ENCODE peak calls at places on chromosomes 3 and 15, in six cellular contexts. B is CD4-positive, CD25-positive, alpha-beta regulatory T cell; X is progenitor cell of endocrine pancreas; V is adrenal gland; G is small intestine; S is mesothelial cell of epicardium. J is an unnamed sample.
A peak's percentile ranks its signal among the peaks of the same experiment; 100 is the strongest.

GRCh38 chr3:128073185-128073725 is 21.0 kb downstream of the SEC61A1 start:
- DNase-seq in B (no peak), X (no peak), V (no peak), G (no peak), S (no peak), J (no peak)

GRCh38 chr3:141729240-141729639 is 8.9 kb upstream of the RNF7 start:
- DNase-seq in B (no peak), X (no peak), V (no peak), G (no peak), S (no peak), J (no peak)

GRCh38 chr3:123884258-123884831 is at the start of gene MYLK:
- DNase-seq in B (no peak), X (peak; percentile 78), V (peak; percentile 88), G (peak; percentile 32), S (peak; percentile 60), J (peak; percentile 92)

GRCh38 chr3:21220944-21221343 is 530.1 kb downstream of the ZNF385D start:
- DNase-seq in B (no peak), X (no peak), V (no peak), G (no peak), S (no peak), J (no peak)

GRCh38 chr3:36373084-36373483 is 7.2 kb upstream of the STAC start:
- DNase-seq in B (no peak), X (no peak), V (peak; percentile 54), G (no peak), S (no peak), J (no peak)

GRCh38 chr3:87706176-87706575 is 352.6 kb downstream of the CGGBP1 start:
- DNase-seq in B (no peak), X (no peak), V (no peak), G (no peak), S (no peak), J (no peak)

GRCh38 chr3:100928638-100929428 is 64.4 kb downstream of the ABI3BP start:
- DNase-seq in B (no peak), X (no peak), V (no peak), G (peak; percentile 51), S (no peak), J (no peak)

GRCh38 chr3:140911822-140912221 is 29.8 kb upstream of the SLC25A36 start:
- DNase-seq in B (no peak), X (no peak), V (no peak), G (peak; percentile 18), S (no peak), J (peak; percentile 90)

GRCh38 chr15:63544253-63545026 is 40.0 kb downstream of the USP3 start:
- DNase-seq in B (no peak), X (no peak), V (no peak), G (no peak), S (no peak), J (no peak)

GRCh38 chr3:170098753-170099152 is 61.0 kb downstream of the GPR160 start:
- DNase-seq in B (no peak), X (no peak), V (no peak), G (no peak), S (no peak), J (no peak)

GRCh38 chr3:63807901-63808589 is 11.1 kb upstream of the C3orf49 start:
- DNase-seq in B (no peak), X (no peak), V (no peak), G (no peak), S (no peak), J (no peak)

GRCh38 chr15:75149911-75150709 is 51.6 kb upstream of the C15orf39 start:
- DNase-seq in B (no peak), X (no peak), V (no peak), G (no peak), S (no peak), J (no peak)

GRCh38 chr3:149480326-149481017 is 6.0 kb downstream of the TM4SF4 start:
- DNase-seq in B (no peak), X (peak; percentile 61), V (peak; percentile 74), G (peak; percentile 83), S (no peak), J (peak; percentile 85)

GRCh38 chr3:194956697-194957396 is 271.2 kb downstream of the FAM43A start:
- DNase-seq in B (no peak), X (no peak), V (no peak), G (no peak), S (no peak), J (no peak)

GRCh38 chr3:169362261-169362660 is 301.3 kb downstream of the MECOM start:
- DNase-seq in B (no peak), X (no peak), V (peak; percentile 9), G (peak; percentile 82), S (no peak), J (no peak)

GRCh38 chr15:54519577-54519976 is 541.3 kb downstream of the UNC13C start:
- DNase-seq in B (no peak), X (no peak), V (no peak), G (no peak), S (no peak), J (no peak)

GRCh38 chr3:193389335-193389734 is 10.8 kb upstream of the ATP13A5 start:
- DNase-seq in B (no peak), X (no peak), V (no peak), G (no peak), S (no peak), J (no peak)

GRCh38 chr3:143337387-143337786 is 217.8 kb downstream of the CHST2 start:
- DNase-seq in B (no peak), X (no peak), V (no peak), G (no peak), S (no peak), J (no peak)

GRCh38 chr15:85168642-85169173 is 187.1 kb downstream of the PDE8A start:
- DNase-seq in B (peak; percentile 39), X (peak; percentile 24), V (peak; percentile 37), G (peak; percentile 73), S (no peak), J (peak; percentile 83)

GRCh38 chr15:62089616-62090015 is 22.8 kb downstream of the C2CD4A start:
- DNase-seq in B (no peak), X (no peak), V (no peak), G (no peak), S (no peak), J (peak; percentile 21)

GRCh38 chr3:184133840-184134745 is 1.1 kb upstream of the EIF2B5 start:
- DNase-seq in B (peak; percentile 26), X (peak; percentile 61), V (peak; percentile 83), G (peak; percentile 88), S (peak; percentile 32), J (peak; percentile 89)

GRCh38 chr3:102235679-102236078 is 199.1 kb upstream of the ZPLD1 start:
- DNase-seq in B (no peak), X (no peak), V (no peak), G (peak; percentile 52), S (no peak), J (peak; percentile 72)

GRCh38 chr3:76099956-76100355 is 314.6 kb upstream of the ZNF717 start:
- DNase-seq in B (no peak), X (no peak), V (no peak), G (no peak), S (no peak), J (no peak)

GRCh38 chr3:52535411-52536111 is 844 bp upstream of the UQCC5 start:
- DNase-seq in B (no peak), X (no peak), V (no peak), G (no peak), S (no peak), J (no peak)

J was measured in DMS53.